ENCODE peak calls at places on chromosomes 6 and 20, in ten cellular contexts. D is foreskin fibroblast; W is gastrocnemius medialis; J is B cell; C is CD8-positive, alpha-beta T cell; T is cardiac muscle cell; A is esophagus muscularis mucosa; V is GM12865; Z is WTC11; B is fibroblast of pulmonary artery. M is an unnamed sample.

GRCh38 chr20:46700481-46700880 is 9.0 kb upstream of the SLC2A10 start:
- DNase-seq in W (no peak), C (no peak), B (no peak), D (no peak), V (no peak), T (no peak), J (no peak), Z (no peak), A (no peak), M (no peak)

GRCh38 chr6:146866731-146867414 is 268.1 kb downstream of the ADGB start:
- DNase-seq in D (no peak), T (no peak), V (no peak), J (no peak), W (no peak), C (no peak), Z (no peak), B (no peak), A (no peak), M (no peak)

GRCh38 chr6:1609662-1610496 is at the start of gene FOXC1:
- DNase-seq in C (no peak), D (peak), B (peak), T (peak), Z (peak), A (peak), V (peak), J (peak), W (peak), M (peak)

GRCh38 chr6:85118233-85118632 is 331.6 kb upstream of the NT5E start:
- DNase-seq in C (no peak), Z (peak), A (no peak), W (no peak), T (no peak), B (no peak), V (no peak), J (no peak), D (no peak), M (no peak)

GRCh38 chr6:158756126-158756525 is 63.0 kb downstream of the EZR start:
- DNase-seq in W (no peak), B (no peak), V (no peak), Z (no peak), D (no peak), T (no peak), C (no peak), A (no peak), J (no peak), M (no peak)

GRCh38 chr20:61308171-61308795 is 56.2 kb downstream of the CDH4 start:
- DNase-seq in B (no peak), C (no peak), J (no peak), A (no peak), Z (no peak), D (peak), W (no peak), V (no peak), T (no peak), M (no peak)

GRCh38 chr6:45169815-45170214 is 158.3 kb upstream of the RUNX2 start:
- DNase-seq in W (no peak), V (no peak), D (no peak), T (no peak), Z (no peak), A (no peak), C (no peak), B (no peak), J (no peak), M (no peak)

GRCh38 chr6:144768676-144769599 is 483.8 kb downstream of the UTRN start:
- DNase-seq in C (no peak), A (no peak), W (no peak), Z (no peak), J (no peak), V (no peak), T (no peak), B (no peak), D (peak), M (no peak)

GRCh38 chr6:18211338-18211737 is 53.0 kb downstream of the DEK start:
- DNase-seq in Z (no peak), D (no peak), B (no peak), T (no peak), V (peak), A (no peak), C (no peak), J (no peak), W (no peak), M (peak)

GRCh38 chr6:81785340-81785739 is 32.9 kb upstream of the TENT5A start:
- DNase-seq in C (no peak), T (no peak), W (no peak), A (no peak), V (no peak), J (no peak), B (no peak), D (no peak), Z (no peak), M (no peak)

GRCh38 chr20:38146628-38147027 is 18.4 kb downstream of the TGM2 start:
- DNase-seq in T (no peak), C (no peak), W (no peak), A (no peak), Z (no peak), V (no peak), B (no peak), J (no peak), D (no peak), M (no peak)

GRCh38 chr20:43840382-43841070 is 74.1 kb upstream of the TOX2 start:
- DNase-seq in W (no peak), A (no peak), C (peak), B (peak), T (peak), J (peak), D (peak), Z (peak), V (peak), M (peak)

GRCh38 chr20:47019106-47019824 is 124.6 kb downstream of the EYA2 start:
- DNase-seq in D (peak), V (no peak), Z (no peak), C (no peak), A (no peak), J (no peak), W (no peak), B (no peak), T (peak), M (no peak)

GRCh38 chr6:499617-500016 is 108.1 kb downstream of the IRF4 start:
- DNase-seq in J (no peak), Z (no peak), A (no peak), T (no peak), D (no peak), W (no peak), B (no peak), C (no peak), V (peak), M (peak)

GRCh38 chr20:40564997-40565680 is 123.9 kb downstream of the MAFB start:
- DNase-seq in V (no peak), J (no peak), Z (no peak), D (peak), B (peak), A (no peak), C (no peak), T (peak), W (no peak), M (no peak)

GRCh38 chr6:45514454-45514853 is 136.7 kb upstream of the SUPT3H start:
- DNase-seq in J (no peak), A (no peak), W (no peak), D (peak), V (no peak), C (no peak), T (no peak), Z (no peak), B (peak), M (no peak)

GRCh38 chr6:155523821-155524238 is 68.2 kb upstream of the NOX3 start:
- DNase-seq in V (no peak), C (no peak), J (no peak), B (no peak), D (no peak), W (no peak), T (peak), Z (peak), A (no peak), M (no peak)

GRCh38 chr6:166523782-166524569 is 62.5 kb downstream of the RAMACL start:
- DNase-seq in C (no peak), V (no peak), D (no peak), T (no peak), A (no peak), W (no peak), J (no peak), B (no peak), Z (no peak), M (no peak)

GRCh38 chr20:4038047-4038459 is 22.7 kb upstream of the RNF24 start:
- DNase-seq in A (no peak), J (peak), D (peak), W (peak), C (peak), T (peak), B (peak), Z (peak), V (peak), M (peak)

GRCh38 chr6:1792989-1793388 is 183.3 kb downstream of the FOXC1 start:
- DNase-seq in A (no peak), T (no peak), J (no peak), W (no peak), B (no peak), D (peak), V (peak), C (no peak), Z (peak), M (no peak)

GRCh38 chr20:50694379-50695143 is 3.2 kb upstream of the RIPOR3 start:
- DNase-seq in C (no peak), Z (no peak), J (no peak), T (no peak), V (no peak), B (no peak), A (no peak), W (no peak), D (peak), M (no peak)

GRCh38 chr20:17140894-17141293 is 85.9 kb upstream of the PCSK2 start:
- DNase-seq in W (no peak), A (no peak), T (no peak), B (no peak), Z (no peak), C (no peak), J (no peak), D (no peak), V (no peak), M (no peak)

GRCh38 chr6:142728367-142728766 is 216.6 kb downstream of the HIVEP2 start:
- DNase-seq in D (no peak), T (peak), Z (no peak), V (no peak), J (no peak), A (no peak), B (peak), W (no peak), C (no peak), M (no peak)

GRCh38 chr6:8958894-8959511 is 523.7 kb upstream of the SLC35B3 start:
- DNase-seq in W (no peak), D (peak), T (no peak), J (no peak), B (no peak), C (no peak), A (no peak), V (no peak), Z (no peak), M (no peak)

GRCh38 chr20:48075591-48076174 is 290.4 kb upstream of the SULF2 start:
- DNase-seq in C (no peak), Z (no peak), J (no peak), A (no peak), W (no peak), B (no peak), V (no peak), T (peak), D (peak), M (no peak)

GRCh38 chr20:12054556-12054955 is 136.9 kb downstream of the BTBD3 start:
- DNase-seq in D (no peak), Z (no peak), W (no peak), B (no peak), V (no peak), A (no peak), J (no peak), T (no peak), C (no peak), M (no peak)

GRCh38 chr20:52152416-52152815 is 39.2 kb downstream of the ZFP64 start:
- DNase-seq in W (no peak), B (no peak), C (no peak), J (no peak), A (no peak), T (no peak), Z (no peak), V (no peak), D (no peak), M (no peak)

GRCh38 chr6:155078331-155078745 is 83.2 kb downstream of the TIAM2 start:
- DNase-seq in A (peak), J (no peak), T (peak), Z (no peak), D (no peak), V (no peak), C (no peak), B (no peak), W (no peak), M (no peak)

GRCh38 chr6:168353041-168353440 is 33.5 kb upstream of the DACT2 start:
- DNase-seq in A (no peak), V (no peak), Z (no peak), W (no peak), D (no peak), J (no peak), C (no peak), B (no peak), T (no peak), M (no peak)

GRCh38 chr20:8879669-8880068 is 189.2 kb upstream of the PLCB4 start:
- DNase-seq in V (no peak), A (no peak), C (no peak), J (no peak), D (no peak), W (no peak), T (no peak), B (no peak), Z (no peak), M (no peak)

GRCh38 chr6:53119349-53119748 is 29.3 kb downstream of the GCM1 start:
- DNase-seq in V (no peak), B (no peak), A (no peak), Z (no peak), D (no peak), W (no peak), J (no peak), T (no peak), C (no peak), M (no peak)

GRCh38 chr20:58703765-58704331 is 11.2 kb downstream of the NPEPL1 start:
- DNase-seq in V (no peak), J (no peak), W (no peak), Z (peak), B (no peak), D (no peak), C (no peak), A (no peak), T (no peak), M (no peak)

GRCh38 chr6:47230579-47230978 is 79.1 kb downstream of the TNFRSF21 start:
- DNase-seq in A (no peak), Z (no peak), V (no peak), B (no peak), T (no peak), D (no peak), J (no peak), C (no peak), W (no peak), M (no peak)

GRCh38 chr6:83413068-83413467 is 17.8 kb downstream of the ME1 start:
- DNase-seq in J (no peak), T (no peak), B (no peak), W (no peak), V (no peak), Z (no peak), A (no peak), D (no peak), C (no peak), M (no peak)

GRCh38 chr20:36666181-36666740 is 20.3 kb upstream of the SLA2 start:
- DNase-seq in B (peak), C (no peak), Z (no peak), T (peak), D (peak), V (peak), A (no peak), W (no peak), J (no peak), M (no peak)

GRCh38 chr6:83292900-83293843 is 100.0 kb downstream of the RWDD2A start:
- DNase-seq in V (peak), J (no peak), C (no peak), W (no peak), Z (no peak), D (no peak), T (no peak), A (no peak), B (no peak), M (peak)

GRCh38 chr6:149433901-149434300 is 33.8 kb downstream of the SUMO4 start:
- DNase-seq in W (no peak), T (no peak), C (no peak), Z (no peak), A (no peak), V (no peak), D (no peak), B (no peak), J (no peak), M (no peak)

GRCh38 chr6:72421387-72421786 is 200.5 kb upstream of the KCNQ5 start:
- DNase-seq in W (no peak), T (no peak), J (no peak), V (no peak), B (no peak), C (no peak), A (no peak), D (peak), Z (no peak), M (no peak)

GRCh38 chr6:30722280-30723112 is 2.3 kb downstream of the TUBB start:
- DNase-seq in Z (peak), V (peak), A (peak), D (peak), J (peak), W (peak), T (peak), B (peak), C (peak), M (peak)

DNA sequence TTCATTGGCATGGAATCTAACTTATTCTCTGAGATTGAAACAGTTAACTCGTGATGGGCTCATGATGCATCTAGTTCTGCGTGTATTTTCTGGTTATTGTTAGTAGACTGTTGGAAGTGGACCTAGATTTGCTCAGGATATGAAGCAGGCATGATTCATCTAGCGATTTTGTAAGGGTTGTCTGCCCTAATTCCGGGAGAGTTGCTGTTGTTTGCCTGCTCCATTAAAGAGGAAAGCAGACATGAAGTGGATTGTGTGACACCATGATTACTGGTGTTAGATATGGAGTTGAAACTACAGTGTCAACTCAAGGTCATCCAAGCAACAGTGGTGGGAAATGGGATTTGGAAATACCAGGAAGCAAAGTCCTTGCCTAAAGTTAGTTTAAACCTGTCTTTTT is 41.0 kb downstream of the SOX4 start:
- DNase-seq in D (peak), B (peak), V (no peak), A (no peak), J (no peak), W (no peak), Z (no peak), T (peak), C (no peak), M (no peak)
- TF ChIP-seq CTCF in D (no peak), B (no peak), V (no peak), A (no peak), J (no peak), W (no peak), Z (no peak), T (no peak), C (no peak), M (no peak)

DNA sequence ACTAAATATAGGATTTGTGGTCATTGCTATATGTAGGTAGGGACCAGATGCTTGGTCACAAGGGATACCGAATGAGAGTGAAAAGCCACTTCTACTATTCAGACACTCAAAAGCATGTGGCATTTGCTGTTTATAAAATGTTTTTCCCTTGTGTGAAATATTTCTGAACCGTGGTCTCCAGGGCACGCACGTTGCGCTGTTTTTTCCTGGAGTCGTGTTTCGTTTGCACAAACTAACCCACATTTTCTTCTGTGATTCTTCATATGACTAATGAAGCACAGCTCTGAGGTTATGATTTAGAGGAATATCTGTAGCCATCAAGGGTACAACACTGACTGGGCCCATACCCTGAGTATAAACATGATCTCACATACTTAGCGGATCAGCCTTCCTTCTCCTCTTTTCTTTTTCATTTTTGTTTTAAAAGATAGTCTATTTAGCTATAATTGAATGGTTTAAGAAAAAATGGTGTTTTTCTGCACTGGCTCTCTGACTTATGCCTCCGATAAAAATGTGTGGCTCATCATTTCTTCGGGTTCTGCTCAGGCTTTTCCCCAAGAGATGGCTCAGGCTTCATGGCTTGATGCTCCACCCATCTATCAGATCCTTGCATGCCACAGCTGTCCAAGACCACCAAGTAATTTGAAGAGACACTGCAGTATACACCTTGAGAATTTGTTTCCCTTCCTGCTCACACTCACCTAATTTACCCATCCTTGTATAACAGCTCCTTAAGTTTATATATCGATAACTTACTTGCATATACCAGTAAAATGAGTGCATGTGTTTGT is 59.9 kb upstream of the HBS1L start:
- DNase-seq in V (peak), B (no peak), C (no peak), T (no peak), Z (no peak), J (no peak), W (no peak), A (no peak), D (no peak), M (peak)
- TF ChIP-seq CTCF in V (no peak), B (no peak), C (no peak), T (no peak), Z (no peak), J (no peak), W (no peak), A (no peak), D (no peak), M (no peak)

DNA sequence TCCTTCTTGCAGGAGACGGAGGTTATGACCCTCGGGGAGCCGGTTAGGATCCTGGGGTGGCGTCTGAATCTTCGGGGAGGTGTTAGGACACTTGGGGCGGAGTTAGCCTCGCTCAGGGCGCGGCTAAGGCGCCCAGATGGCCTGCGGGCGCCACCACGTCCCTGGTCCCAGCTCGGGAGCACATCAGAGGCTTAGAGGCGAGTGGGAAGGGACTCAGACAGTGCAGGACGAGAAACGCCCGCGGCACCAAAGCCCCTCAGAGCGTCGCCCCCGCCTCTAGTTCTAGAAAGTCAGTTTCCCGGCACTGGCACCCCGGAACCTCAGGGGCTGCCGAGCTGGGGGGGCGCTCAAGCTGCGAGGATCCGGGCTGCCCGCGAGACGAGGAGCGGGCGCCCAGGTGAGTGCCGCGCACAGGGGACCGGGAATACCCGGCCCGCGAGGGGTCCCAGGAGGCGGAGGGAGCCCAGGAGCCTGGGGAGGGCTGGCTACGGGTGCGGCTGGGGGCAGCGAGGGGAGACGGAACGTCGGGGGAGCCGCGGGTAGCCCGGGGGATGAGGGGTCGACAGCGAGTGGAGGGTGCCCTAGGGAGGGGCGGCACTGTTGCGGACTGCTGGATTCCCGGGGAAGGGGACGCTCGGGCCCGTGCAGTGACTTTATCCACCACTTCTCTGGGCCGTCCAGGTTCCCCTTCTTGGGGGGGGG is at the start of gene HCK:
- DNase-seq in C (no peak), D (peak), B (no peak), J (peak), V (peak), A (no peak), W (no peak), Z (no peak), T (no peak), M (peak)
- TF ChIP-seq CTCF in C (no peak), D (no peak), B (no peak), J (no peak), V (no peak), A (no peak), W (no peak), Z (no peak), T (no peak), M (no peak)

DNA sequence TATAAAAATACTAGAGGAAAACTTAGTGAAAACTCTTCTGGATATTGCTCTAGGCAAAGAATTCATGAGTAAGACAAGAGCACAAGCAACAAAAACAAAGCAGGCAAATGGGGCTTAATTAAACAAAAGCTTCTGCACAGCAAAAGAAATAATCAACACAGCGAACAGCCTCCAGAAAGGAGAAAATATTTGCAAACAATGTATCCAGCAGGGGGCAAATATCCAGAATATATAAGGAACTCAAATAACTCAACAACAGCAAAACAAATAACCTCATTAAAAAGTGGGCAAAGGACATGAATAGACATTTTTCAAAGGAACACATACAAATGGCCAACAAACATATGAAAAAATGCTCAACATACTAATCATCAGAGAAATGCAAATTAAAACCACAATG is 17.1 kb upstream of the HECA start:
- DNase-seq in V (no peak), Z (no peak), C (no peak), D (peak), B (no peak), J (no peak), W (no peak), A (no peak), T (no peak), M (no peak)
- TF ChIP-seq CTCF in V (peak), Z (no peak), C (no peak), D (peak), B (peak), J (no peak), W (no peak), A (no peak), T (peak), M (no peak)